ENCODE peak calls at places on chromosomes 12 and 14, in four cellular contexts. P, W, H and I are unnamed samples.

GRCh38 chr12:53205747-53206146 is 1.3 kb downstream of the ITGB7 start:
- DNase-seq in P (no peak), W (no peak), H (peak), I (no peak)

GRCh38 chr14:35553808-35554207 is 19.8 kb downstream of the INSM2 start:
- DNase-seq in H (peak), W (no peak), P (no peak), I (no peak)

GRCh38 chr12:13195848-13196301 is 651 bp upstream of the EMP1 start:
- DNase-seq in P (no peak), H (no peak), W (no peak), I (no peak)

GRCh38 chr14:72619071-72619710 is 274.7 kb downstream of the DPF3 start:
- DNase-seq in W (no peak), P (peak), H (no peak), I (no peak)

GRCh38 chr12:54173906-54174471 is 14.8 kb downstream of the SMUG1 start:
- DNase-seq in H (no peak), W (no peak), P (no peak), I (no peak)

GRCh38 chr12:94192506-94192905 is 44.1 kb downstream of the PLXNC1 start:
- DNase-seq in P (no peak), W (no peak), H (no peak), I (no peak)

GRCh38 chr14:22268875-22269274 is 320.1 kb downstream of the DAD1 start:
- DNase-seq in P (no peak), W (no peak), H (no peak), I (no peak)

GRCh38 chr14:20805485-20805884 is 2.8 kb upstream of the RNASE1 start:
- DNase-seq in P (no peak), H (no peak), W (no peak), I (no peak)

GRCh38 chr14:100246809-100247428 is 8.0 kb downstream of the YY1 start:
- DNase-seq in W (no peak), P (no peak), H (no peak), I (no peak)

GRCh38 chr12:91023326-91024004 is 18.7 kb upstream of the EPYC start:
- DNase-seq in H (peak), W (no peak), P (no peak), I (no peak)

GRCh38 chr12:26287666-26288408 is 92.5 kb downstream of the SSPN start:
- DNase-seq in P (no peak), H (no peak), W (peak), I (peak)

GRCh38 chr14:51335521-51335920 is 95.5 kb downstream of the TMX1 start:
- DNase-seq in P (peak), W (peak), H (no peak), I (no peak)

GRCh38 chr12:42605685-42606084 is 16.1 kb upstream of the PRICKLE1 start:
- DNase-seq in W (no peak), P (no peak), H (no peak), I (no peak)

GRCh38 chr12:29616664-29617409 is 119.4 kb upstream of the OVCH1 start:
- DNase-seq in P (no peak), H (no peak), W (no peak), I (no peak)

GRCh38 chr12:4153343-4153892 is 120.1 kb upstream of the CCND2 start:
- DNase-seq in W (no peak), H (no peak), P (no peak), I (peak)

GRCh38 chr14:30251557-30252100 is 307.3 kb upstream of the G2E3 start:
- DNase-seq in H (no peak), W (no peak), P (no peak), I (no peak)

GRCh38 chr12:132355742-132356681 is 26.6 kb upstream of the GALNT9 start:
- DNase-seq in H (no peak), W (no peak), P (no peak), I (no peak)

GRCh38 chr14:67285876-67286452 is 44.7 kb downstream of the PALS1 start:
- DNase-seq in H (peak), W (no peak), P (no peak), I (no peak)

GRCh38 chr12:39966251-39966650 is 139.6 kb downstream of the SLC2A13 start:
- DNase-seq in H (no peak), W (no peak), P (no peak), I (no peak)

GRCh38 chr12:121084229-121084628 is 45.2 kb upstream of the OASL start:
- DNase-seq in P (no peak), H (no peak), W (no peak), I (no peak)

GRCh38 chr12:26971963-26972362 is 33.7 kb downstream of the FGFR1OP2 start:
- DNase-seq in H (no peak), P (no peak), W (no peak), I (no peak)

GRCh38 chr12:19239616-19240234 is 110.2 kb downstream of the PLEKHA5 start:
- DNase-seq in H (peak), P (no peak), W (no peak), I (no peak)

GRCh38 chr12:121933522-121934317 is 15.3 kb downstream of the CFAP251 start:
- DNase-seq in W (no peak), P (no peak), H (no peak), I (peak)

GRCh38 chr14:91872517-91873470 is 5.5 kb upstream of the TC2N start:
- DNase-seq in H (no peak), W (peak), P (peak), I (peak)

GRCh38 chr14:37147310-37147875 is 25.0 kb downstream of the SLC25A21 start:
- DNase-seq in P (no peak), W (no peak), H (no peak), I (no peak)

GRCh38 chr12:78949532-78949931 is 85.0 kb downstream of the SYT1 start:
- DNase-seq in H (no peak), P (no peak), W (no peak), I (no peak)

GRCh38 chr14:81435578-81436295 is 35.6 kb upstream of the STON2 start:
- DNase-seq in H (no peak), P (peak), W (no peak), I (peak)

GRCh38 chr12:58481811-58482210 is 438.5 kb downstream of the LRIG3 start:
- DNase-seq in P (no peak), H (no peak), W (no peak), I (no peak)

GRCh38 chr12:57046947-57047890 is 2.7 kb downstream of the MYO1A start:
- DNase-seq in P (no peak), H (no peak), W (no peak), I (peak)

GRCh38 chr12:92470608-92471021 is 232.2 kb upstream of the PLEKHG7 start:
- DNase-seq in P (no peak), H (no peak), W (no peak), I (no peak)

GRCh38 chr12:27779416-27779815 is 617 bp upstream of the KLHL42 start:
- DNase-seq in P (peak), H (no peak), W (no peak), I (peak)

GRCh38 chr12:114006482-114007425 is 40.6 kb upstream of the RBM19 start:
- DNase-seq in W (no peak), P (no peak), H (no peak), I (no peak)

GRCh38 chr14:42437809-42438208 is 831.1 kb downstream of the LRFN5 start:
- DNase-seq in W (no peak), H (no peak), P (no peak), I (no peak)

GRCh38 chr14:21498540-21499526 is 12.3 kb downstream of the METTL3 start:
- DNase-seq in W (no peak), H (peak), P (no peak), I (no peak)

GRCh38 chr14:80982711-80983110 is 27.3 kb downstream of the TSHR start:
- DNase-seq in P (no peak), W (no peak), H (no peak), I (no peak)

GRCh38 chr12:93740721-93741120 is 63.5 kb downstream of the CRADD start:
- DNase-seq in W (no peak), P (no peak), H (no peak), I (no peak)